ENCODE peak calls at places on chromosome 1, in four cellular contexts. O, X, V and N are unnamed samples. For H3K27me3, the result is how much of the 10 kb centered on the place peaks cover.

GRCh38 chr1:25037174-25038074 is 107.3 kb upstream of the RUNX3 start:
- DNase-seq in O (peak), X (peak), V (no peak), N (no peak)

GRCh38 chr1:3327389-3327702 is 127.1 kb upstream of the ARHGEF16 start:
- DNase-seq in O (peak), X (no peak), V (no peak), N (no peak)

GRCh38 chr1:83694449-83694848 is 304.5 kb downstream of the TTLL7 start:
- DNase-seq in O (no peak), X (peak), V (no peak), N (no peak)

GRCh38 chr1:211677659-211678058 is 2.2 kb upstream of the NEK2 start:
- DNase-seq in O (no peak), X (no peak), V (no peak), N (peak)

GRCh38 chr1:89060091-89060490 is 4.9 kb downstream of the GBP1 start:
- DNase-seq in O (no peak), X (no peak), V (no peak), N (no peak)

GRCh38 chr1:55334140-55334539 is 119.0 kb upstream of the USP24 start:
- DNase-seq in O (no peak), X (no peak), V (no peak), N (no peak)

GRCh38 chr1:175935166-175935565 is 191.8 kb upstream of the TNR start:
- DNase-seq in O (no peak), X (no peak), V (no peak), N (no peak)

GRCh38 chr1:161216945-161217712 is 2.0 kb downstream of the FCER1G start:
- DNase-seq in O (no peak), X (no peak), V (no peak), N (peak)

GRCh38 chr1:231778009-231778719 is 151.6 kb downstream of the DISC1 start:
- DNase-seq in O (no peak), X (peak), V (peak), N (no peak)

GRCh38 chr1:54781023-54781723 is 16.9 kb upstream of the PARS2 start:
- DNase-seq in O (no peak), X (peak), V (no peak), N (no peak)

GRCh38 chr1:2411801-2412394 is 466 bp downstream of the PEX10 start:
- DNase-seq in O (peak), X (no peak), V (no peak), N (no peak)

GRCh38 chr1:90443340-90443739 is 273.8 kb downstream of the BARHL2 start:
- DNase-seq in O (no peak), X (no peak), V (no peak), N (no peak)
- H3K27me3 ChIP-seq in O (under half), X (under half), V (under half), N (under half)

GRCh38 chr1:46621930-46622329 is 5.3 kb upstream of the MOB3C start:
- DNase-seq in O (no peak), X (no peak), V (no peak), N (no peak)
- H3K4me3 ChIP-seq in O (no peak), X (no peak), V (no peak), N (no peak)

GRCh38 chr1:205041998-205042910 is 758 bp upstream of the CNTN2 start:
- DNase-seq in O (peak), X (no peak), V (no peak), N (no peak)

GRCh38 chr1:205037539-205037938 is 5.5 kb upstream of the CNTN2 start:
- DNase-seq in O (no peak), X (no peak), V (no peak), N (no peak)

GRCh38 chr1:205041121-205041758 is 1.8 kb upstream of the CNTN2 start:
- DNase-seq in O (no peak), X (no peak), V (no peak), N (no peak)

GRCh38 chr1:205042911-205043806 is at the start of gene CNTN2:
- DNase-seq in O (peak), X (peak), V (no peak), N (no peak)

GRCh38 chr1:205038132-205038786 is 4.8 kb upstream of the CNTN2 start:
- DNase-seq in O (no peak), X (no peak), V (no peak), N (no peak)
- H3K27me3 ChIP-seq in O (under half), X (half or more), V (under half), N (under half)

DNA sequence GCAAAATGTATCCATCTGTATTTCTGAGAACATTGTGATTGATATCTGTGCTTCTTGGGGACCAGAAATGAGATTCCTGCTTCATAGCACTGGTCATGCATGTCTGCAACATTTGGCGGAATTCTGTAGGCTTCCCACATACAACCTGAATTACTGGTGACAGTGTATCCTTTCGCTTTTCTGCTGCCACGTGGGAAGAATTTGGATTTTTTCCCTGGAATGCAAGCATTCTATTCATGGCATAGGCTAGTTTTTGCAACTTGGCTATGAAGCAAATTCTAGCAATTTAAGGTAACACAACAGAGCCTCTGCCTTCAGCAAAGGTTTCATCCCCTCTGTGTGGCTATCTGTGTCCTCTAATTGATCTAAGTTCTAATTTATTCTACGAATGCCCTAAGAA is 85.9 kb downstream of the BCAR3 start:
- DNase-seq in O (no peak), X (no peak), V (no peak), N (no peak)
- H3K4me3 ChIP-seq in O (no peak), X (no peak), V (no peak), N (no peak)